ENCODE peak calls at places on chromosomes 2 and 18, in eight cellular contexts. Q is HEK293T; M is amygdala; L is IMR-90; R is foreskin melanocyte; E is progenitor cell of endocrine pancreas; W is activated naive CD8-positive, alpha-beta T cell treated with anti-CD3 and anti-CD28 coated beads, Interleukin-2, amount 10 ng/mL, durations not matched to agents 7 days and 5 days; B is stimulated activated CD8-positive, alpha-beta memory T cell treated with anti-CD3 and anti-CD28 coated beads, Interleukin-15, amount 100 ng/mL, for 1 hour. F is an unnamed sample.

GRCh38 chr2:28399946-28400345 is 7.3 kb downstream of the FOSL2 start:
- DNase-seq in Q (no peak), M (no peak), L (no peak), R (no peak), E (no peak), W (no peak), B (no peak), F (no peak)

GRCh38 chr2:215207791-215208367 is 69.5 kb upstream of the ABCA12 start:
- DNase-seq in Q (no peak), M (no peak), L (no peak), R (no peak), E (no peak), W (no peak), B (no peak), F (no peak)

GRCh38 chr18:7273301-7273911 is 42.5 kb downstream of the LRRC30 start:
- DNase-seq in Q (no peak), M (no peak), L (peak), R (no peak), E (no peak), W (no peak), B (no peak), F (peak)

GRCh38 chr2:118981627-118982026 is 39.6 kb downstream of the MARCO start:
- DNase-seq in Q (no peak), M (no peak), L (no peak), R (no peak), E (no peak), W (no peak), B (no peak), F (no peak)

GRCh38 chr2:170454471-170455372 is 260.4 kb upstream of the SP5 start:
- DNase-seq in Q (no peak), M (no peak), L (no peak), R (no peak), E (no peak), W (no peak), B (no peak), F (no peak)

GRCh38 chr2:127094509-127095366 is 12.2 kb downstream of the BIN1 start:
- DNase-seq in Q (peak), M (no peak), L (peak), R (no peak), E (no peak), W (no peak), B (no peak), F (peak)

GRCh38 chr2:58512878-58513277 is 271.8 kb upstream of the FANCL start:
- DNase-seq in Q (no peak), M (no peak), L (no peak), R (no peak), E (no peak), W (no peak), B (no peak), F (no peak)

GRCh38 chr18:79546781-79547272 is 132.8 kb upstream of the CTDP1 start:
- DNase-seq in Q (no peak), M (no peak), L (no peak), R (peak), E (no peak), W (no peak), B (no peak), F (no peak)

GRCh38 chr2:132664096-132664495 is 5.9 kb downstream of the LYPD1 start:
- DNase-seq in Q (no peak), M (no peak), L (peak), R (no peak), E (no peak), W (no peak), B (no peak), F (no peak)

GRCh38 chr2:31137211-31138036 is 816 bp downstream of the GALNT14 start:
- DNase-seq in Q (no peak), M (no peak), L (no peak), R (no peak), E (peak), W (no peak), B (no peak), F (no peak)

GRCh38 chr2:61707984-61708852 is 145.6 kb downstream of the FAM161A start:
- DNase-seq in Q (no peak), M (no peak), L (peak), R (no peak), E (no peak), W (no peak), B (no peak), F (peak)

F was measured in fibroblast of villous mesenchyme.